ENCODE peak calls at places on chromosomes 4 and X, in four cellular contexts. R is NCI-H2029, Z is sciatic nerve, P is NCI-H460. G is an unnamed sample.

GRCh38 chr4:77821775-77822174 is 2.6 kb upstream of the CNOT6L start:
- DNase-seq in P (no peak), Z (no peak), R (no peak), G (no peak)

GRCh38 chr4:174423257-174423944 is 98.9 kb downstream of the HPGD start:
- DNase-seq in Z (no peak), P (peak; percentile 81), R (no peak), G (no peak)

GRCh38 chr4:73816814-73817213 is 19.7 kb upstream of the CXCL6 start:
- DNase-seq in Z (no peak), P (no peak), R (no peak), G (no peak)

GRCh38 chrX:136259543-136259942 is 8.3 kb upstream of the MAP7D3 start:
- DNase-seq in R (no peak), P (no peak), Z (no peak), G (no peak)

GRCh38 chr4:87080462-87080861 is 140.0 kb downstream of the KLHL8 start:
- DNase-seq in R (no peak), Z (no peak), P (no peak), G (no peak)

GRCh38 chr4:101238706-101239105 is 108.6 kb downstream of the PPP3CA start:
- DNase-seq in R (no peak), Z (no peak), P (peak; percentile 22), G (no peak)

GRCh38 chr4:92231511-92231910 is 72.3 kb upstream of the GRID2 start:
- DNase-seq in Z (no peak), R (no peak), P (no peak), G (no peak)

GRCh38 chr4:145736241-145736831 is 56.4 kb downstream of the C4orf51 start:
- DNase-seq in R (peak; percentile 58), Z (peak; percentile 67), P (no peak), G (no peak)

GRCh38 chr4:25002679-25003078 is 28.1 kb downstream of the LGI2 start:
- DNase-seq in Z (no peak), R (no peak), P (no peak), G (no peak)